ENCODE peak calls at places on chromosomes 7 and 10, in nine cellular contexts. One of them, this sample, is unnamed.
A peak's percentile ranks its signal among the peaks of the same experiment; 100 is the strongest.

GRCh38 chr10:2828741-2829140 is 238.6 kb upstream of the PFKP start:
- DNase-seq in lower lobe of right lung: no peak
- DNase-seq in suprapubic skin: no peak
- DNase-seq in body of pancreas: no peak
- DNase-seq in psoas muscle: no peak
- DNase-seq in naive thymus-derived CD4-positive, alpha-beta T cell: no peak
- DNase-seq in right cardiac atrium: no peak
- DNase-seq in colonic mucosa: no peak
- DNase-seq in neuronal stem cell: no peak
- DNase-seq in this sample: no peak

GRCh38 chr7:10036693-10037092 is 937.0 kb upstream of the PHF14 start:
- DNase-seq in body of pancreas: no peak
- DNase-seq in right cardiac atrium: no peak
- DNase-seq in psoas muscle: no peak
- DNase-seq in lower lobe of right lung: no peak
- DNase-seq in naive thymus-derived CD4-positive, alpha-beta T cell: no peak
- DNase-seq in colonic mucosa: no peak
- DNase-seq in suprapubic skin: no peak
- DNase-seq in neuronal stem cell: no peak
- DNase-seq in this sample: no peak

GRCh38 chr10:106106114-106106513 is 1058.4 kb downstream of the SORCS1 start:
- DNase-seq in naive thymus-derived CD4-positive, alpha-beta T cell: no peak
- DNase-seq in colonic mucosa: no peak
- DNase-seq in neuronal stem cell: no peak
- DNase-seq in suprapubic skin: no peak
- DNase-seq in right cardiac atrium: no peak
- DNase-seq in body of pancreas: peak; percentile 12
- DNase-seq in lower lobe of right lung: no peak
- DNase-seq in psoas muscle: no peak
- DNase-seq in this sample: no peak

GRCh38 chr10:108427081-108427480 is 1262.6 kb upstream of the SORCS1 start:
- DNase-seq in right cardiac atrium: no peak
- DNase-seq in body of pancreas: no peak
- DNase-seq in suprapubic skin: no peak
- DNase-seq in lower lobe of right lung: no peak
- DNase-seq in neuronal stem cell: no peak
- DNase-seq in colonic mucosa: no peak
- DNase-seq in naive thymus-derived CD4-positive, alpha-beta T cell: no peak
- DNase-seq in psoas muscle: no peak
- DNase-seq in this sample: no peak

GRCh38 chr7:16130127-16131110 is 290.9 kb downstream of the CRPPA start:
- DNase-seq in psoas muscle: no peak
- DNase-seq in right cardiac atrium: no peak
- DNase-seq in suprapubic skin: no peak
- DNase-seq in neuronal stem cell: no peak
- DNase-seq in naive thymus-derived CD4-positive, alpha-beta T cell: no peak
- DNase-seq in body of pancreas: no peak
- DNase-seq in lower lobe of right lung: no peak
- DNase-seq in colonic mucosa: no peak
- DNase-seq in this sample: no peak

GRCh38 chr7:27899601-27900000 is 159.6 kb downstream of the TAX1BP1 start:
- DNase-seq in body of pancreas: no peak
- DNase-seq in right cardiac atrium: no peak
- DNase-seq in naive thymus-derived CD4-positive, alpha-beta T cell: no peak
- DNase-seq in suprapubic skin: no peak
- DNase-seq in psoas muscle: no peak
- DNase-seq in lower lobe of right lung: no peak
- DNase-seq in neuronal stem cell: no peak
- DNase-seq in colonic mucosa: no peak
- DNase-seq in this sample: no peak

GRCh38 chr7:15407910-15408309 is 153.9 kb downstream of the AGMO start:
- DNase-seq in neuronal stem cell: no peak
- DNase-seq in right cardiac atrium: no peak
- DNase-seq in psoas muscle: no peak
- DNase-seq in lower lobe of right lung: no peak
- DNase-seq in naive thymus-derived CD4-positive, alpha-beta T cell: no peak
- DNase-seq in body of pancreas: no peak
- DNase-seq in suprapubic skin: no peak
- DNase-seq in colonic mucosa: no peak
- DNase-seq in this sample: no peak

GRCh38 chr10:77756319-77757232 is 119.0 kb upstream of the KCNMA1 start:
- DNase-seq in lower lobe of right lung: no peak
- DNase-seq in neuronal stem cell: peak; percentile 27
- DNase-seq in body of pancreas: peak; percentile 60
- DNase-seq in naive thymus-derived CD4-positive, alpha-beta T cell: no peak
- DNase-seq in suprapubic skin: no peak
- DNase-seq in psoas muscle: peak; percentile 33
- DNase-seq in right cardiac atrium: peak; percentile 62
- DNase-seq in colonic mucosa: peak; percentile 44
- DNase-seq in this sample: no peak

GRCh38 chr10:11097686-11098085 is 80.0 kb downstream of the CELF2 start:
- DNase-seq in suprapubic skin: no peak
- DNase-seq in naive thymus-derived CD4-positive, alpha-beta T cell: no peak
- DNase-seq in body of pancreas: no peak
- DNase-seq in right cardiac atrium: no peak
- DNase-seq in lower lobe of right lung: no peak
- DNase-seq in colonic mucosa: no peak
- DNase-seq in neuronal stem cell: no peak
- DNase-seq in psoas muscle: no peak
- DNase-seq in this sample: no peak

GRCh38 chr10:85477979-85478378 is 888.6 kb downstream of the GRID1 start:
- DNase-seq in suprapubic skin: no peak
- DNase-seq in right cardiac atrium: no peak
- DNase-seq in naive thymus-derived CD4-positive, alpha-beta T cell: no peak
- DNase-seq in colonic mucosa: no peak
- DNase-seq in body of pancreas: no peak
- DNase-seq in neuronal stem cell: no peak
- DNase-seq in psoas muscle: no peak
- DNase-seq in lower lobe of right lung: no peak
- DNase-seq in this sample: no peak

GRCh38 chr7:128215739-128216138 is 25.3 kb upstream of the LEP start:
- DNase-seq in naive thymus-derived CD4-positive, alpha-beta T cell: no peak
- DNase-seq in right cardiac atrium: no peak
- DNase-seq in suprapubic skin: no peak
- DNase-seq in psoas muscle: no peak
- DNase-seq in lower lobe of right lung: no peak
- DNase-seq in neuronal stem cell: no peak
- DNase-seq in body of pancreas: no peak
- DNase-seq in colonic mucosa: no peak
- DNase-seq in this sample: no peak

GRCh38 chr7:2978403-2978802 is 65.3 kb downstream of the CARD11 start:
- DNase-seq in body of pancreas: peak; percentile 69
- DNase-seq in suprapubic skin: no peak
- DNase-seq in right cardiac atrium: peak; percentile 61
- DNase-seq in naive thymus-derived CD4-positive, alpha-beta T cell: peak; percentile 80
- DNase-seq in lower lobe of right lung: peak; percentile 83
- DNase-seq in neuronal stem cell: no peak
- DNase-seq in psoas muscle: no peak
- DNase-seq in colonic mucosa: peak; percentile 64
- DNase-seq in this sample: no peak

GRCh38 chr10:55397777-55398176 is 596.7 kb upstream of the PCDH15 start:
- DNase-seq in right cardiac atrium: peak; percentile 19
- DNase-seq in psoas muscle: no peak
- DNase-seq in body of pancreas: no peak
- DNase-seq in lower lobe of right lung: no peak
- DNase-seq in naive thymus-derived CD4-positive, alpha-beta T cell: no peak
- DNase-seq in colonic mucosa: no peak
- DNase-seq in neuronal stem cell: no peak
- DNase-seq in suprapubic skin: no peak
- DNase-seq in this sample: no peak

DNA sequence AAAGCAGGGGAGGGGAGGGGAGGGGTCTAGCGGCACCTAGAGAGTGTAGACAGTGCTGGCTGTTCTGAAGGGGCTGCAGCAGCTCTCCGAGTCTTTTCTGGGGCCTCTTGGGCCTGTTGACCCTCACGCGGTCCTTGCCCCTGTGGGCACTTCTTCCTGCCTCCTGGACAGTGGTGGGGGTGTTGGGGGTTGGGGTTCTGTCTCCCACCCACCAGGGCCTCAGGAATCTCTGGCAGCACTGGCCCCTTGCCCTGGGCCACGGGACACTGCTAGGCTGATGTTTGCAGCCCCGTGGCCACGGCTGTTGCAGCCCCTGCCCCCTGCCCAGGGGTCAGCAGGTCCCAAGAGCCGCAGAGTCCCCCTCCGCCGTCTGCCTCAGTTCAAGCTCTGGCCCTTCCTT is 68.9 kb upstream of the INPP5A start:
- DNase-seq in neuronal stem cell: no peak
- DNase-seq in psoas muscle: no peak
- DNase-seq in suprapubic skin: peak; percentile 61
- DNase-seq in body of pancreas: no peak
- DNase-seq in lower lobe of right lung: peak; percentile 43
- DNase-seq in right cardiac atrium: no peak
- DNase-seq in naive thymus-derived CD4-positive, alpha-beta T cell: no peak
- DNase-seq in colonic mucosa: no peak
- DNase-seq in this sample: no peak
- H3K4me1 ChIP-seq in neuronal stem cell: peaks cover 27% of the 10 kb centered on the region
- H3K4me1 ChIP-seq in psoas muscle: peaks cover 24% of the 10 kb centered on the region
- H3K4me1 ChIP-seq in suprapubic skin: peaks cover 37% of the 10 kb centered on the region
- H3K4me1 ChIP-seq in body of pancreas: peaks cover 34% of the 10 kb centered on the region
- H3K4me1 ChIP-seq in lower lobe of right lung: peaks cover 38% of the 10 kb centered on the region
- H3K4me1 ChIP-seq in right cardiac atrium: peaks cover 14% of the 10 kb centered on the region
- H3K4me1 ChIP-seq in naive thymus-derived CD4-positive, alpha-beta T cell: no peaks in the 10 kb centered on the region
- H3K4me1 ChIP-seq in colonic mucosa: peaks cover 20% of the 10 kb centered on the region
- H3K4me1 ChIP-seq in this sample: no peaks in the 10 kb centered on the region

DNA sequence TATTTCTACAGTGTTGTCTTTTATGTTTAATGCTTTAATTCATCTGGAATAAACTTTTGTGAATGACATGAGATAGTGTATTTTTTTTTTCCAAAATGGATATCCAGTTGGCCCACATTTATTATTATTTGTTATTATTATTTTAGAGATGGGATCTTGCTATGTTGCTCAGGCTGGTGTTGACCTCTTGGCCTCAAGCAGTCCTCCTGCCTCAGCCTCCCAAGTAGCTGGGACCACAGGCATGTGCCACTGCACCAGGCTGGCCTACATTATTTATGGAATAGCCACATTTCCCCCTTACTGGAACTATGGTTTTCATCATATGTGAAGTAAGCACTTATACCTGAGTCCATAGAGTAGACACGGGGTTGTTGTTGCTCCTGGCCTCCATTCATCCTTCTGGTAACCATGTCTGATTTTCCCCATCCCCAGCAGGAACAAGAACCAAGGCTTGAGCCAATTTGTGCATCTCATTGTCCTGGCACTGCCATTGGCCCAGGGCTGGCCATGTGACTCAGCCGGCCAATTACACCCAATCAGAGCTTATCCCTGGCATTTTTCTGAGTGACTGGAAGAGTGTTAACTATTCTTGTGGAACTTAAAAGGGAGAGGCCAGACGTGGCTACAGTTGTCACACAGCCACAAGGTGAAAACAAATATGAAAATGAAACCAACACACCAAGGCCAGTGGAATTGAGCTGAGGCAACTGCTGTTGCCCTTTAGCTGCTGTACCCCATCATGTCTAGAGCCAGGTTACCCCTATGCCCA is 23.1 kb downstream of the PRF1 start:
- DNase-seq in suprapubic skin: peak; percentile 4
- DNase-seq in naive thymus-derived CD4-positive, alpha-beta T cell: no peak
- DNase-seq in right cardiac atrium: no peak
- DNase-seq in neuronal stem cell: no peak
- DNase-seq in psoas muscle: no peak
- DNase-seq in body of pancreas: no peak
- DNase-seq in colonic mucosa: no peak
- DNase-seq in lower lobe of right lung: no peak
- DNase-seq in this sample: no peak
- H3K27ac ChIP-seq in suprapubic skin: no peak overlapping the region
- H3K27ac ChIP-seq in naive thymus-derived CD4-positive, alpha-beta T cell: no peak overlapping the region
- H3K27ac ChIP-seq in right cardiac atrium: no peak overlapping the region
- H3K27ac ChIP-seq in neuronal stem cell: no peak overlapping the region
- H3K27ac ChIP-seq in psoas muscle: no peak overlapping the region
- H3K27ac ChIP-seq in body of pancreas: no peak overlapping the region
- H3K27ac ChIP-seq in colonic mucosa: no peak overlapping the region
- H3K27ac ChIP-seq in lower lobe of right lung: no peak overlapping the region
- H3K27ac ChIP-seq in this sample: no peak overlapping the region

DNA sequence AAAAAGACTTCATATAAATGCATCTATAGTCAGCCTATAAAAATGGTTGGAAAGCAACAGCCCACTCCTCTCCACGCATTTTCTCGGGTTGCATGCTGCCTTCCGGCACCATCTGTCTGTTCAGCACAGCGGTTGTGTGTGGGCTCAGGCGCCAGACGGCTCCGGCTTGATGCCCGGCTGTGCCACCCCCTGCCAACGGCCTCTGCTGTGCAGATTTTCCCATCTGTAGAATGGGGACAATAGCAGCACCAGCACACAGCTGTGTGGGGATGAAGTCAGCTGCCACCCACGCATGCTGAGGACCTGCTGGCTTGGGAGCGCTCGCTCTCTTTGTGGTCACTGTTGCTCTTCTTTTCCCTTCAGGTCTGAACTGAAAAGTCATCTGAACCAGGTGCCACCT is 19.5 kb downstream of the PRKAG2 start:
- DNase-seq in psoas muscle: no peak
- DNase-seq in lower lobe of right lung: peak; percentile 17
- DNase-seq in suprapubic skin: no peak
- DNase-seq in right cardiac atrium: no peak
- DNase-seq in colonic mucosa: no peak
- DNase-seq in neuronal stem cell: no peak
- DNase-seq in naive thymus-derived CD4-positive, alpha-beta T cell: no peak
- DNase-seq in body of pancreas: no peak
- DNase-seq in this sample: no peak
- H3K27me3 ChIP-seq in psoas muscle: no peaks in the 10 kb centered on the region
- H3K27me3 ChIP-seq in lower lobe of right lung: no peaks in the 10 kb centered on the region
- H3K27me3 ChIP-seq in suprapubic skin: no peaks in the 10 kb centered on the region
- H3K27me3 ChIP-seq in right cardiac atrium: no peaks in the 10 kb centered on the region
- H3K27me3 ChIP-seq in colonic mucosa: no peaks in the 10 kb centered on the region
- H3K27me3 ChIP-seq in neuronal stem cell: no peaks in the 10 kb centered on the region
- H3K27me3 ChIP-seq in naive thymus-derived CD4-positive, alpha-beta T cell: no peaks in the 10 kb centered on the region
- H3K27me3 ChIP-seq in body of pancreas: no peaks in the 10 kb centered on the region
- H3K27me3 ChIP-seq in this sample: no peaks in the 10 kb centered on the region

GRCh38 chr10:15642095-15642494 is 77.6 kb downstream of the ITGA8 start:
- DNase-seq in body of pancreas: no peak
- DNase-seq in neuronal stem cell: no peak
- DNase-seq in naive thymus-derived CD4-positive, alpha-beta T cell: no peak
- DNase-seq in psoas muscle: no peak
- DNase-seq in right cardiac atrium: no peak
- DNase-seq in lower lobe of right lung: no peak
- DNase-seq in colonic mucosa: no peak
- DNase-seq in suprapubic skin: no peak
- DNase-seq in this sample: no peak
- H3K4me1 ChIP-seq in body of pancreas: no peaks in the 10 kb centered on the region
- H3K4me1 ChIP-seq in neuronal stem cell: no peaks in the 10 kb centered on the region
- H3K4me1 ChIP-seq in naive thymus-derived CD4-positive, alpha-beta T cell: no peaks in the 10 kb centered on the region
- H3K4me1 ChIP-seq in psoas muscle: no peaks in the 10 kb centered on the region
- H3K4me1 ChIP-seq in right cardiac atrium: no peaks in the 10 kb centered on the region
- H3K4me1 ChIP-seq in lower lobe of right lung: peaks cover 4% of the 10 kb centered on the region
- H3K4me1 ChIP-seq in colonic mucosa: no peaks in the 10 kb centered on the region
- H3K4me1 ChIP-seq in suprapubic skin: no peaks in the 10 kb centered on the region
- H3K4me1 ChIP-seq in this sample: no peaks in the 10 kb centered on the region

DNA sequence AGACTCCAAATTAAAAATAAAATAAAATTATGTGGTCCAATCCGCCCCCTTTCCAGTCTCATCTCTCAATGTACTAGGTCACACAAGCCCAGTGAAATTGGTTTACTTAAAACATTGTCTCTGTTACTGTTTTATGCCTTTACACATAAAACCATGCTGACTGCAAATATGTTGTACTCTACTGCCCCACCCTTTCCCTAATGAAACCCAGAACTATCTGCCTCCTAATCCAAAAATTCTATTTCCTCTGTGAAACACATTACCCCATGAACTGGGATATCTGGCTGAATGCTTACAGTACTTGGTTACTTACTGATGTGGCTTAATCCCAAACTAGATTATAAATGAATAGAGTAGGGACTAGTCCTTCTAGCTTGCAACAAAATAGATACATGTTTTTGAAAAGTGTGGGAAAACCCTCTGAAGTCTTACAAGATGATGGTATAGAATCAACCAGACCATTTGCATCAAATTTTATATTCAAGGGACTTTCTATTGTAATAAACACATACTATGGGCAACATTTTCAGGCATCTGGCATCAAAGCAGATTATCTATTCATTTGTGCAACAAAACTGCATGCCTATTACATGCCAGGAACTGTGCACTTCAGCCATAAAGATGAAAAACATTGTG is 10.0 kb upstream of the KMT2E start:
- DNase-seq in psoas muscle: no peak
- DNase-seq in right cardiac atrium: no peak
- DNase-seq in neuronal stem cell: no peak
- DNase-seq in naive thymus-derived CD4-positive, alpha-beta T cell: no peak
- DNase-seq in colonic mucosa: no peak
- DNase-seq in body of pancreas: no peak
- DNase-seq in lower lobe of right lung: no peak
- DNase-seq in suprapubic skin: no peak
- DNase-seq in this sample: no peak
- H3K27ac ChIP-seq in psoas muscle: peak overlapping the region; percentile 100
- H3K27ac ChIP-seq in right cardiac atrium: no peak overlapping the region
- H3K27ac ChIP-seq in neuronal stem cell: no peak overlapping the region
- H3K27ac ChIP-seq in naive thymus-derived CD4-positive, alpha-beta T cell: peak overlapping the region; percentile 57
- H3K27ac ChIP-seq in colonic mucosa: peak overlapping the region; percentile 64
- H3K27ac ChIP-seq in body of pancreas: peak overlapping the region; percentile 70
- H3K27ac ChIP-seq in lower lobe of right lung: peak overlapping the region; percentile 27
- H3K27ac ChIP-seq in suprapubic skin: peak overlapping the region; percentile 82
- H3K27ac ChIP-seq in this sample: peak overlapping the region; percentile 81

This sample was measured in uterus.